ENCODE peak calls at places on chromosomes 1 and 21, in seven cellular contexts. D is fibroblast of lung, T is HFF-Myc, J is A549, K is PC-3, H is adrenal gland, U is foreskin keratinocyte. Q is an unnamed sample.

GRCh38 chr1:37480125-37480466 is 5.7 kb downstream of the ZC3H12A start:
- DNase-seq in D (no peak), K (no peak), H (peak), U (no peak), T (no peak), J (no peak), Q (no peak)

GRCh38 chr21:44617071-44617501 is 5.2 kb downstream of the KRTAP10-8 start:
- DNase-seq in H (no peak), K (no peak), T (no peak), J (no peak), D (no peak), U (no peak), Q (no peak)

GRCh38 chr1:16082283-16083038 is 9.0 kb upstream of the FAM131C start:
- DNase-seq in U (no peak), H (peak), J (peak), K (peak), T (peak), D (peak), Q (peak)

GRCh38 chr21:43712268-43712942 is 6.5 kb upstream of the PDXK start:
- DNase-seq in T (no peak), D (no peak), J (peak), U (peak), H (peak), K (peak), Q (peak)

GRCh38 chr1:173436831-173437428 is 40.2 kb upstream of the PRDX6 start:
- DNase-seq in T (no peak), H (no peak), J (no peak), K (no peak), U (no peak), D (no peak), Q (no peak)

GRCh38 chr1:168989985-168990384 is 116.5 kb upstream of the ATP1B1 start:
- DNase-seq in K (no peak), U (no peak), D (no peak), T (no peak), H (no peak), J (no peak), Q (no peak)

GRCh38 chr1:202569393-202570322 is 140.6 kb downstream of the SYT2 start:
- DNase-seq in U (no peak), H (no peak), D (no peak), K (no peak), T (no peak), J (no peak), Q (no peak)

GRCh38 chr1:12384836-12385456 is 155.1 kb downstream of the VPS13D start:
- DNase-seq in K (peak), U (no peak), D (no peak), T (no peak), H (no peak), J (no peak), Q (no peak)

GRCh38 chr21:45269861-45270260 is 17.8 kb downstream of the POFUT2 start:
- DNase-seq in T (no peak), U (no peak), J (no peak), K (no peak), D (no peak), H (no peak), Q (no peak)

GRCh38 chr1:98793136-98793535 is 131.6 kb downstream of the SNX7 start:
- DNase-seq in U (no peak), J (no peak), D (peak), K (no peak), H (no peak), T (no peak), Q (no peak)

GRCh38 chr1:174136714-174137113 is 22.6 kb upstream of the RABGAP1L start:
- DNase-seq in K (no peak), J (no peak), T (no peak), U (no peak), H (no peak), D (no peak), Q (no peak)

GRCh38 chr21:45954271-45954670 is 27.3 kb upstream of the COL6A1 start:
- DNase-seq in K (no peak), D (peak), T (no peak), H (no peak), J (no peak), U (no peak), Q (no peak)

GRCh38 chr1:114771992-114772391 is 8.5 kb downstream of the SIKE1 start:
- DNase-seq in H (no peak), T (no peak), D (no peak), K (no peak), U (no peak), J (no peak), Q (no peak)

GRCh38 chr1:54283214-54283996 is 83.4 kb downstream of the MRPL37 start:
- DNase-seq in H (no peak), D (no peak), T (no peak), U (no peak), K (no peak), J (no peak), Q (no peak)

GRCh38 chr1:75765697-75766355 is 20.2 kb upstream of the RABGGTB start:
- DNase-seq in U (peak), T (peak), K (peak), D (peak), H (no peak), J (peak), Q (no peak)

GRCh38 chr1:154749078-154749760 is 120.9 kb downstream of the KCNN3 start:
- DNase-seq in D (no peak), K (peak), U (no peak), J (peak), T (no peak), H (no peak), Q (peak)

GRCh38 chr1:19945914-19946313 is 22.5 kb upstream of the PLA2G2E start:
- DNase-seq in U (no peak), T (no peak), D (no peak), J (no peak), H (no peak), K (no peak), Q (no peak)

GRCh38 chr1:20165522-20165951 is 20.4 kb upstream of the UBXN10 start:
- DNase-seq in T (no peak), H (no peak), J (peak), U (no peak), K (peak), D (peak), Q (no peak)

GRCh38 chr1:177077734-177078489 is 86.6 kb downstream of the ASTN1 start:
- DNase-seq in U (no peak), T (peak), K (peak), H (no peak), J (no peak), D (no peak), Q (no peak)

GRCh38 chr1:235648407-235648907 is 1.1 kb downstream of the GNG4 start:
- DNase-seq in T (no peak), J (no peak), H (peak), U (no peak), K (no peak), D (no peak), Q (peak)

GRCh38 chr1:192724670-192725069 is 84.2 kb upstream of the RGS2 start:
- DNase-seq in U (peak), K (peak), D (no peak), T (no peak), J (no peak), H (no peak), Q (no peak)

GRCh38 chr1:230286166-230286889 is 139.8 kb downstream of the PGBD5 start:
- DNase-seq in K (no peak), H (no peak), T (no peak), J (no peak), D (no peak), U (no peak), Q (no peak)

GRCh38 chr1:179786815-179787736 is 44.0 kb downstream of the FAM163A start:
- DNase-seq in U (no peak), H (no peak), K (no peak), J (no peak), T (no peak), D (no peak), Q (no peak)

GRCh38 chr21:35375115-35375514 is 326.0 kb upstream of the RUNX1 start:
- DNase-seq in U (peak), K (peak), T (peak), H (no peak), D (peak), J (no peak), Q (no peak)

DNA sequence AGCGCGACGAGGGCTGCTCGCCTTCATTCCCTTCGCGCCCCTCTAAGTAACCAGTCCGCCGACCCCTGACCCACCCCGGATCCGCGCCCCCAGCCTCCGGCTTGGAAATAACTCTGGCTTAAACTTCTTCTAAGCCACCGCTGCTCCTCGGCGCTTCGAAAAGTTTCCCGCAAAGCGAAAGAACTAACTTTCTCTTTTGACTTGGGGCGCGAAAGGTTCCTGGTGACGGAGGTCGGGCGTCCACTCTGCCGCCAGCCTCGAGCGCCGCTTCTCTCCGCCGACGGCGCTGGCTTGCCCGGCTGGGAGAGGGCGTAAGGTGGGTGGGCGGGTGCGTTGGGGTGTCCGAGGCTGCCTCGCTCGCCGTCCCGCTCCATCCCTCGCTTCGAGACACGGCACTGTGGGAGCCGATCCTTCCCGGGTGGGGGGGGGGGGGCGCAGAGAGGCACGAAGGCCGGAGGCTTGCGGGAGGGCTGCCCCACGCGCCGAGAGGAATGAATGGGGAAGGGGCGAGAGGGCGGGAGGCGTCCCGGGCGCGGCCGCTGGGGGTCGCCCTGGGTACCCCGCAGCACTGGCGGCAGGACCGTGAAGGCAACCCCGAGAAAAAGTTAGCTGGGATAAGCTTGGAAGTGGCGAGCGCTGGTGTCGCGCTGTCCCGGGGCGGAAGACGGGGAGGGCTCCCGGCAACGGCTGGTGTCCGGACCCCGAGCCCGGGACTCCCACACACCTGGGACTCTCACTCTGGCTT is 567 bp downstream of the ATF3 start:
- DNase-seq in D (peak), T (no peak), U (peak), J (no peak), K (peak), H (peak), Q (peak)
- TF ChIP-seq CTCF in D (peak), T (peak), U (peak), J (peak), K (peak), H (no peak), Q (peak)

DNA sequence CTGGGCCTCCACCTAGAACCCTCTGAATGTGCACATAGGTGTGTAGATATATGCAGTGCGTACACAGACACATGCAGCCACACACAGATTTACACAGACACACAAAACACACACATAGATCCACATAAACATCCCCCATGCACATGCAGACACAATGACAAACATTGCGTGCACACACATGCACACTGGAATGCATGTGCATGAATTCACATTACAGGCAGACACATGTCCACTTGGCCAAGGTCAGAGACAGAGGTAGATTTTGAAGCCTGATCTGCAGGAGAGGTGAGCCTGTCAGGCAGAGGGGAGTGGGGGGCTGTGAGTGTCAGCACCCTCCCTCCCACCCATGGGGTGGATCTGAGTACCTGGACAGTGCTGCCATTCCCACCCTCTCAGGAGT is 338.5 kb downstream of the PTPRU start:
- DNase-seq in T (no peak), D (no peak), J (no peak), K (no peak), H (no peak), U (no peak), Q (no peak)
- TF ChIP-seq CTCF in T (no peak), D (no peak), J (no peak), K (no peak), H (no peak), U (no peak), Q (no peak)

GRCh38 chr21:32382108-32382601 is 10.7 kb downstream of the URB1 start:
- DNase-seq in K (peak), H (no peak), D (no peak), J (peak), U (peak), T (no peak), Q (no peak)

GRCh38 chr21:32386195-32386870 is 6.5 kb downstream of the URB1 start:
- DNase-seq in U (peak), D (no peak), T (no peak), K (no peak), J (peak), H (peak), Q (no peak)

GRCh38 chr21:32380940-32381339 is 11.9 kb downstream of the URB1 start:
- DNase-seq in D (no peak), T (no peak), J (no peak), K (no peak), U (no peak), H (no peak), Q (no peak)

GRCh38 chr21:32381571-32381970 is 11.2 kb downstream of the URB1 start:
- DNase-seq in J (no peak), T (no peak), U (no peak), H (no peak), K (no peak), D (no peak), Q (no peak)

GRCh38 chr21:32383812-32384211 is 9.0 kb downstream of the URB1 start:
- DNase-seq in K (peak), J (peak), D (no peak), H (no peak), U (no peak), T (no peak), Q (no peak)
- TF ChIP-seq CTCF in K (peak), J (peak), D (no peak), H (no peak), U (peak), T (no peak), Q (no peak)

DNA sequence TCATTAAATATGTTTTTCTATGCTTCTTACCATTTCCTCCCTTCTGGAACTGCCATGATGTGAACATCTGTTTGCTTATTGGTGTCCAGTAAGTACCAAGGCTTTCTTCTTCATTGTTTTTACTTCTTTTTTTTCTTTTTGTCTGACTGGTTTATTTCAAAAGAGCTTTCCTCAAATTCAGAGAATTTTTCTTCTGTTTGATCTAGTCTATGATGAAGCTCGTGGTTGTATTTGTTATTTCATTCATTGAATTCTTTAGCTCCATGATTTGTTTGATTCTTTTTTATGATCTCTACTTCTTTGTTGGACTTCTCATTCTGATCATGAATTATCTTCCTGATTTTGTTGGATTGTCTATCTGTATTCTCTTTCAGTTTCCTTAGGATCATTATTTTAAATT is 49.5 kb upstream of the PKN2 start:
- DNase-seq in D (no peak), H (no peak), U (no peak), K (no peak), J (no peak), T (no peak), Q (no peak)
- TF ChIP-seq CTCF in D (no peak), H (no peak), U (no peak), K (no peak), J (no peak), T (no peak), Q (no peak)

GRCh38 chr1:220928320-220928719 is 49.1 kb downstream of the HLX start:
- DNase-seq in J (no peak), H (no peak), D (no peak), T (no peak), K (no peak), U (no peak), Q (no peak)

GRCh38 chr1:220928725-220929297 is 49.6 kb downstream of the HLX start:
- DNase-seq in U (no peak), T (no peak), H (no peak), J (no peak), K (no peak), D (no peak), Q (no peak)

GRCh38 chr1:220926146-220926545 is 46.9 kb downstream of the HLX start:
- DNase-seq in D (peak), K (no peak), U (no peak), T (peak), H (no peak), J (no peak), Q (no peak)

GRCh38 chr1:220925707-220926106 is 46.5 kb downstream of the HLX start:
- DNase-seq in H (no peak), D (no peak), T (no peak), K (peak), U (no peak), J (no peak), Q (no peak)

GRCh38 chr1:220927442-220927841 is 48.2 kb downstream of the HLX start:
- DNase-seq in H (no peak), U (no peak), D (no peak), K (no peak), J (no peak), T (no peak), Q (no peak)
- TF ChIP-seq CTCF in H (no peak), U (no peak), D (no peak), K (no peak), J (no peak), T (no peak), Q (no peak)

GRCh38 chr1:31782066-31782762 is 18.1 kb upstream of the ADGRB2 start:
- DNase-seq in K (no peak), U (no peak), H (no peak), T (no peak), D (no peak), J (no peak), Q (no peak)

GRCh38 chr1:31781138-31782065 is 17.3 kb upstream of the ADGRB2 start:
- DNase-seq in J (no peak), D (no peak), K (no peak), H (no peak), T (no peak), U (no peak), Q (no peak)

GRCh38 chr1:31778763-31779488 is 14.8 kb upstream of the ADGRB2 start:
- DNase-seq in D (no peak), K (no peak), T (no peak), H (no peak), U (no peak), J (no peak), Q (no peak)

GRCh38 chr1:31780632-31781031 is 16.5 kb upstream of the ADGRB2 start:
- DNase-seq in J (no peak), D (no peak), K (no peak), H (no peak), T (no peak), U (no peak), Q (no peak)

DNA sequence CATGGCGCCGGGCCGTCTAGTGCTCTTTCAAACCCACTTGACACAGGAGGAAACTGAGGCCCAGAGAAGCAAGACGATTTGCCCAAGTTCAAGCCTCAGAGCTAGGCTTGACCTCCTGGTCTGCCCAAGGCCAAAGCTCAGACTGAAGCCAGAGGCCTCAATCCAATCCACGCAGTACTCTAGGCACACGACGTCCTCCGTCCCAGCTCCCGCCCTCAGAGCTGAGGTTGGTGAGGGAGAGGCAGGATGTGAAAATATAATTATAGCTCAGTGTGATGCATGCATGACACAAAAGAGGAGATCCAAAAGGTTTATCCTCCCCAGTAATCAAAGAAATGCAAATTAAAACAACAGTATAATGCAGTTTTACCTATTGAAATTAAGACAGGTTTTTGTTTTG is 15.5 kb upstream of the ADGRB2 start:
- DNase-seq in K (no peak), J (no peak), T (no peak), H (no peak), U (no peak), D (no peak), Q (no peak)
- TF ChIP-seq CTCF in K (no peak), J (no peak), T (no peak), H (no peak), U (no peak), D (no peak), Q (no peak)

GRCh38 chr1:156359973-156360372 is 9.0 kb upstream of the RHBG start:
- DNase-seq in K (peak), H (no peak), T (peak), J (peak), U (no peak), D (peak), Q (peak)
- TF ChIP-seq CTCF in K (peak), H (no peak), T (peak), J (no peak), U (peak), D (peak), Q (peak)